ENCODE peak calls at places on chromosomes 5 and 9, in four cellular contexts. E is A549, U is Peyer's patch, L is right lobe of liver. W is an unnamed sample.

GRCh38 chr5:14415516-14416074 is 166.0 kb upstream of the OTULINL start:
- DNase-seq in U (no peak), L (no peak), E (no peak), W (no peak)

GRCh38 chr9:125262217-125262991 is 778 bp downstream of the GAPVD1 start:
- DNase-seq in E (no peak), L (no peak), U (no peak), W (no peak)

GRCh38 chr5:132225165-132226032 is 2.3 kb downstream of the P4HA2 start:
- DNase-seq in L (no peak), E (no peak), U (peak; percentile 16), W (no peak)

GRCh38 chr9:121362813-121363585 is 7.1 kb downstream of the STOM start:
- DNase-seq in L (no peak), E (no peak), U (no peak), W (no peak)

GRCh38 chr5:76819851-76820280 is 1.0 kb downstream of the F2RL1 start:
- DNase-seq in U (no peak), L (peak; percentile 68), E (peak; percentile 47), W (no peak)

GRCh38 chr9:21252727-21253547 is 13.1 kb upstream of the IFNA14 start:
- DNase-seq in L (no peak), E (peak; percentile 40), U (no peak), W (no peak)

GRCh38 chr5:59351076-59351794 is 542.3 kb downstream of the PDE4D start:
- DNase-seq in E (no peak), L (no peak), U (no peak), W (no peak)

GRCh38 chr9:99361827-99362226 is 139.7 kb downstream of the SEC61B start:
- DNase-seq in U (no peak), E (no peak), L (no peak), W (no peak)

GRCh38 chr9:123834907-123835562 is 94.9 kb downstream of the DENND1A start:
- DNase-seq in L (no peak), E (no peak), U (no peak), W (no peak)

GRCh38 chr5:1445313-1445894 is at the start of gene SLC6A3:
- DNase-seq in E (no peak), U (no peak), L (peak; percentile 59), W (no peak)

GRCh38 chr9:89375181-89375760 is 57.0 kb downstream of the SECISBP2 start:
- DNase-seq in U (peak; percentile 75), L (no peak), E (no peak), W (no peak)

GRCh38 chr9:8186553-8186952 is 387.0 kb upstream of the DMAC1 start:
- DNase-seq in L (no peak), E (no peak), U (no peak), W (no peak)

GRCh38 chr5:71829206-71829605 is 110.1 kb downstream of the CARTPT start:
- DNase-seq in L (no peak), U (no peak), E (no peak), W (no peak)

GRCh38 chr9:88388203-88388885 is at the start of gene SPIN1:
- DNase-seq in L (peak; percentile 86), U (peak; percentile 69), E (peak; percentile 77), W (no peak)

GRCh38 chr9:117825609-117826347 is 121.6 kb downstream of the TLR4 start:
- DNase-seq in E (no peak), L (no peak), U (peak; percentile 39), W (no peak)

GRCh38 chr9:22169732-22170131 is 160.6 kb upstream of the CDKN2B start:
- DNase-seq in E (no peak), L (no peak), U (no peak), W (no peak)

GRCh38 chr5:135234242-135235000 is 164.6 kb downstream of the MACROH2A1 start:
- DNase-seq in E (no peak), L (no peak), U (no peak), W (no peak)

GRCh38 chr5:134248271-134248670 is 22.4 kb upstream of the PPP2CA start:
- DNase-seq in E (no peak), L (no peak), U (no peak), W (no peak)

GRCh38 chr5:2335156-2335555 is 416.3 kb downstream of the IRX2 start:
- DNase-seq in U (no peak), L (no peak), E (no peak), W (no peak)

GRCh38 chr5:178121450-178122276 is 8.3 kb downstream of the N4BP3 start:
- DNase-seq in L (no peak), U (no peak), E (no peak), W (no peak)

GRCh38 chr5:55691265-55692105 is 20.6 kb downstream of the SLC38A9 start:
- DNase-seq in L (no peak), U (no peak), E (peak; percentile 27), W (no peak)

GRCh38 chr5:112159435-112159834 is 259.6 kb downstream of the EPB41L4A start:
- DNase-seq in L (no peak), E (no peak), U (no peak), W (no peak)

GRCh38 chr9:107827884-107828283 is 338.3 kb upstream of the KLF4 start:
- DNase-seq in L (no peak), U (no peak), E (no peak), W (no peak)

GRCh38 chr5:54294097-54294667 is 16.2 kb downstream of the ARL15 start:
- DNase-seq in L (no peak), E (no peak), U (no peak), W (no peak)

GRCh38 chr5:55920784-55921183 is 69.6 kb downstream of the IL31RA start:
- DNase-seq in U (no peak), L (no peak), E (no peak), W (no peak)

GRCh38 chr9:90433398-90433890 is 209.2 kb downstream of the DIRAS2 start:
- DNase-seq in E (peak; percentile 32), U (no peak), L (no peak), W (no peak)

GRCh38 chr9:41229408-41230401 is 40.6 kb upstream of the ZNG1F start:
- DNase-seq in L (peak; percentile 69), E (no peak), U (no peak), W (no peak)

GRCh38 chr5:170634236-170634990 is 130.6 kb downstream of the KCNIP1 start:
- DNase-seq in U (no peak), L (no peak), E (no peak), W (no peak)

GRCh38 chr9:134485653-134486052 is 155.9 kb upstream of the COL5A1 start:
- DNase-seq in E (no peak), L (no peak), U (no peak), W (no peak)

GRCh38 chr5:174843263-174844250 is 119.2 kb downstream of the MSX2 start:
- DNase-seq in U (no peak), E (no peak), L (no peak), W (no peak)

GRCh38 chr9:1732670-1733069 is 282.5 kb upstream of the SMARCA2 start:
- DNase-seq in L (no peak), E (no peak), U (no peak), W (no peak)
- TF ChIP-seq CTCF in L (no peak), E (peak; percentile 33), U (no peak), W (peak; percentile 37)

GRCh38 chr5:172173771-172174170 is 14.3 kb downstream of the STK10 start:
- DNase-seq in U (no peak), L (no peak), E (no peak), W (no peak)
- TF ChIP-seq POLR2A in U (no peak), L (no peak), E (no peak), W (no peak)

DNA sequence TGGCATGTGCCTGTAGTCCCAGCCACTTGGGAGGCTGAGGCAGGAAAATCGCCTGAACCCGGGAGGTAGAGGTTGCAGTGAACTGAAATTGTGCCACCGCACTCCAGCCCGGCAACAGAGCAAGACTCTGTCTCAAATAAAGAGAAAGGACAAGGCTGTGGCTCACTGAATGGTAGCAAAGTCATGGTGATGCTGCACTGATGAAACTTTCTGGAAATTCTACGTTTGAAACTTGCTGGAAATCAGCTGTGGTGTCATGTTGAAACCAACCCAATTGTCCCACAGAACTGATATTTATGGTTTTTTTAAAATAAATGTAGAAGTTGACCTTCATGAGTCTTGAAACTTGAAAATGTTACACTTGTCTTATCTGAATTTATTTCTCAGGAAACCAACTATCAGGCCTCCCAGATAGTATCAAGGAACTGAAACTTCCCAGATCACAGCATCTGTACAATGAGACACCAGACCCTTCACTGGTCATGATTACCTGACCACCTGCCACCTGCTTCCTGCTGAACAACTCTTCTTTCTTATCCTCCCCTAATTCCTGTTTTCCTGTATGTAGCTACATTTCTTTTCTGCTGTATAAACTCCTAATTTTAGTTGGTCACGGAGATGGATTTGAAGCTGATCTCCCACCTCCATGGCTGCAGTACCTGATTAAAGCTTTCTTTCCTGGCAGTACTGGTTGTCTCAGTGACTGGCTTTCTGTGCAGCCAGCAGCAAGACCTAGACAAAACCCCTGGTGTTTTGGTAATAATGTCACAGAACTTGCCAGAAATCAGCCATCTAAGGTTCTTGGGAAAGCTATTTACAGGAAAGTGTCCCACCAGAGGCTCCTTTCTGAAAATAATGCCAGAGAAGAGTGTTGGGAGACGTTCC is 5.6 kb upstream of the TBC1D13 start:
- DNase-seq in U (no peak), L (no peak), E (no peak), W (no peak)
- H3K27ac ChIP-seq in U (no peak overlapping the region), L (no peak overlapping the region), E (no peak overlapping the region), W (no peak overlapping the region)

GRCh38 chr5:34771076-34771475 is 67.9 kb upstream of the TTC23L start:
- DNase-seq in L (no peak), U (no peak), E (no peak), W (no peak)
- TF ChIP-seq CTCF in L (no peak), U (no peak), E (no peak), W (no peak)

GRCh38 chr5:122776143-122776542 is 1.3 kb downstream of the SNX2 start:
- DNase-seq in L (no peak), E (no peak), U (no peak), W (no peak)

GRCh38 chr5:122774519-122774860 is 390 bp upstream of the SNX2 start:
- DNase-seq in L (no peak), U (no peak), E (peak; percentile 12), W (no peak)

GRCh38 chr5:122775713-122776084 is 819 bp downstream of the SNX2 start:
- DNase-seq in E (no peak), U (no peak), L (no peak), W (no peak)

GRCh38 chr5:122773615-122774014 is 1.3 kb upstream of the SNX2 start:
- DNase-seq in U (no peak), L (no peak), E (no peak), W (no peak)

DNA sequence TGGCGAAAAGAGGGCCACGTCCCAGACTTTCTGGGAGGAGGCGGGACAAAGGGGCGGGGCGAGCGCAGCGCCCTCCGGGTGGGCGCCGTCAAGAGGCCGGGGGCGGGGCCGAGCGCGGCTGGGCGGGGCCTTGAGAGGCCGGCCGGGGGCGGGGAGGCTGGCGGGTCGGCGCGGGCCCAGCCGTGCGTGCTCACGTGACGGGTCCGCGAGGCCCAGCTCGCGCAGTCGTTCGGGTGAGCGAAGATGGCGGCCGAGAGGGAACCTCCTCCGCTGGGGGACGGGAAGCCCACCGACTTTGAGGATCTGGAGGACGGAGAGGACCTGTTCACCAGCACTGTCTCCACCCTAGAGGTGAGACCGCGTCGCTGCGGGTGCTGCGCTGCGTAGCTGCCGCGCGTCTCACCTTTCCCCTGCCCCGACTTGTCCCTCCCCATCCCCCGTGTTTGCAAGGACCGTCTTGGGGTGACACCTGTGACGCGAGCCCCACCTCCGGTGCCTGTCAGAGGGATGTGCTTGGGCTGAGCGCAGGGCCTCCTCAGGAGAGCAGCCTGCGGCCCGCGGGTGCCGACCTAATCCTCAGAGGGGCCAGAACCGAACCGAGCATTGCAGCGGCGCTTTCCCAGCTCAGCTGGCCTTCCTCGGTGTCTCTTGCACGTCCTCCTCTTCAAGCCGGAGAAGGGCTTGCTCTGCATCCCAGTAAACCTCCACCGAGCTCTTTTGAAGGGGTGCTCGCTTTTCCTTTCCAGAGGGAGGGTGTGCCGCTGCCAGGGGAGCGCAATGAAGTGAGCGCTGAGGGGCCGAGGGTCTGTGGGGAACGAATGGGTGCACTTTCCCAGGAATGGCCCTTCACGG is at the start of gene SNX2:
- DNase-seq in U (peak; percentile 99), L (peak; percentile 97), E (peak; percentile 59), W (peak; percentile 60)
- TF ChIP-seq POLR2A in U (peak; percentile 76), L (peak; percentile 74), E (peak; percentile 84), W (peak; percentile 53)

W was measured in esophagus squamous epithelium.